ENCODE peak calls at places on chromosome 14, in seven cellular contexts. L, P, R, T, V, H and N are unnamed samples.

GRCh38 chr14:56000846-56001245 is 117.4 kb upstream of the PELI2 start:
- DNase-seq in L (no peak), P (no peak), R (no peak), T (no peak), V (no peak), H (no peak), N (no peak)

GRCh38 chr14:35973770-35974169 is 147.6 kb downstream of the BRMS1L start:
- DNase-seq in L (no peak), P (no peak), R (no peak), T (no peak), V (no peak), H (no peak), N (no peak)

GRCh38 chr14:75495882-75496281 is 26.4 kb upstream of the BATF start:
- DNase-seq in L (no peak), P (no peak), R (no peak), T (no peak), V (no peak), H (no peak), N (no peak)

GRCh38 chr14:100155881-100156645 is 3.4 kb downstream of the DEGS2 start:
- DNase-seq in L (no peak), P (no peak), R (no peak), T (no peak), V (no peak), H (no peak), N (no peak)

GRCh38 chr14:70011098-70011497 is 131.9 kb downstream of the SMOC1 start:
- DNase-seq in L (no peak), P (no peak), R (no peak), T (no peak), V (no peak), H (no peak), N (no peak)

GRCh38 chr14:58862421-58862820 is 224.7 kb downstream of the DACT1 start:
- DNase-seq in L (no peak), P (no peak), R (no peak), T (no peak), V (no peak), H (no peak), N (no peak)

GRCh38 chr14:23044840-23045239 is 2.8 kb downstream of the PSMB11 start:
- DNase-seq in L (no peak), P (no peak), R (no peak), T (no peak), V (no peak), H (no peak), N (no peak)

GRCh38 chr14:97624985-97625384 is 827.8 kb downstream of the VRK1 start:
- DNase-seq in L (no peak), P (no peak), R (no peak), T (no peak), V (no peak), H (no peak), N (no peak)

GRCh38 chr14:99230271-99231141 is 41.5 kb downstream of the BCL11B start:
- DNase-seq in L (no peak), P (no peak), R (no peak), T (no peak), V (no peak), H (no peak), N (peak; percentile 92)

GRCh38 chr14:75258079-75258802 is 20.4 kb upstream of the FOS start:
- DNase-seq in L (no peak), P (no peak), R (peak; percentile 91), T (no peak), V (no peak), H (peak; percentile 61), N (no peak)

GRCh38 chr14:71403673-71404072 is 496.4 kb downstream of the PCNX1 start:
- DNase-seq in L (no peak), P (peak; percentile 15), R (no peak), T (no peak), V (peak; percentile 31), H (no peak), N (peak; percentile 58)

GRCh38 chr14:56899829-56900228 is 89.5 kb upstream of the OTX2 start:
- DNase-seq in L (no peak), P (no peak), R (no peak), T (no peak), V (no peak), H (no peak), N (no peak)

GRCh38 chr14:104820669-104821228 is 19.8 kb downstream of the ZBTB42 start:
- DNase-seq in L (peak; percentile 57), P (no peak), R (peak; percentile 79), T (peak; percentile 49), V (peak; percentile 60), H (peak; percentile 72), N (no peak)

GRCh38 chr14:30610719-30611388 is 11.3 kb upstream of the SCFD1 start:
- DNase-seq in L (peak; percentile 36), P (no peak), R (peak; percentile 73), T (peak; percentile 91), V (peak; percentile 28), H (peak; percentile 49), N (peak; percentile 24)

GRCh38 chr14:55255979-55256378 is 15.2 kb upstream of the FBXO34 start:
- DNase-seq in L (no peak), P (no peak), R (no peak), T (no peak), V (no peak), H (no peak), N (no peak)

GRCh38 chr14:73008501-73008900 is 18.4 kb downstream of the ZFYVE1 start:
- DNase-seq in L (peak; percentile 28), P (no peak), R (no peak), T (no peak), V (peak; percentile 10), H (no peak), N (no peak)

GRCh38 chr14:68844210-68844545 is 51.3 kb upstream of the ZFP36L1 start:
- DNase-seq in L (no peak), P (no peak), R (no peak), T (no peak), V (no peak), H (no peak), N (no peak)
- TF ChIP-seq CTCF in L (no peak), P (no peak), R (no peak), T (no peak), V (peak; percentile 56), H (no peak), N (peak; percentile 55)

DNA sequence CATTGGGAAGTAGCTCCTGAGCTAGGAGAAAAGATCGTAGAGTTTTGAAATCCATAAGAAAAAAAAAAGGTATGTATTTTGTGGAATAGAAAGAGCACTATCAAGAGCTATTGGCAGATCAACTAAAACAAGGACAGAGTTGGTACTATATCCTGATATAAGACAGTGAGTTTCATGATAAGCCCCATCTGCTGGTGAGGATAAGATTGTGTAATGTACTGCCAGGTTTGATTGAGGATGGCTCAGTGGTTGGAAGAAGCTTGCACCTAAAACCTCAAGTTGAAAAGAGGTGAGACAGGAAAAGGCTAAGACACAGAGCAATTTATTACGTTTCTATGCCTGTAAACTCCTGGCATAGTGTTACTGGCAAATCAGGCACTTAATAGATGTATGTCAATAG is 525.6 kb downstream of the FLRT2 start:
- DNase-seq in L (no peak), P (no peak), R (no peak), T (peak; percentile 19), V (no peak), H (no peak), N (no peak)
- TF ChIP-seq CTCF in L (peak; percentile 7), P (no peak), R (no peak), T (no peak), V (peak; percentile 32), H (no peak), N (no peak)

GRCh38 chr14:94889520-94890312 is 119.8 kb upstream of the GSC start:
- DNase-seq in L (no peak), P (no peak), R (no peak), T (no peak), V (no peak), H (no peak), N (no peak)
- TF ChIP-seq CTCF in L (no peak), P (no peak), R (no peak), T (no peak), V (no peak), H (no peak), N (no peak)

GRCh38 chr14:91255026-91255695 is 10.7 kb upstream of the GPR68 start:
- DNase-seq in L (no peak), P (no peak), R (no peak), T (no peak), V (no peak), H (no peak), N (no peak)
- TF ChIP-seq CTCF in L (no peak), P (no peak), R (no peak), T (no peak), V (no peak), H (no peak), N (no peak)